ENCODE peak calls at places on chromosomes 4 and X, in ten cellular contexts. L, Z, A, S, B, H, K, R, O and J are unnamed samples.

GRCh38 chr4:116544946-116545345 is 540.4 kb downstream of the TRAM1L1 start:
- DNase-seq in L (no peak), Z (no peak), A (no peak), S (no peak), B (no peak), H (no peak), K (no peak), R (no peak), O (no peak), J (no peak)

GRCh38 chrX:95330292-95330691 is 1354.3 kb upstream of the DIAPH2 start:
- DNase-seq in L (no peak), Z (no peak), A (no peak), S (no peak), B (no peak), H (no peak), K (no peak), R (no peak), O (no peak), J (no peak)

GRCh38 chr4:61193863-61194262 is 6.3 kb upstream of the ADGRL3 start:
- DNase-seq in L (no peak), Z (no peak), A (no peak), S (no peak), B (no peak), H (no peak), K (no peak), R (no peak), O (no peak), J (no peak)

GRCh38 chrX:1661048-1661921 is 46.4 kb downstream of the ASMT start:
- DNase-seq in L (peak; percentile 12), Z (peak; percentile 28), A (peak; percentile 94), S (peak; percentile 91), B (no peak), H (peak; percentile 20), K (peak; percentile 6), R (no peak), O (no peak), J (peak; percentile 66)

GRCh38 chrX:17473021-17473420 is 98.0 kb downstream of the NHS start:
- DNase-seq in L (no peak), Z (no peak), A (no peak), S (no peak), B (no peak), H (no peak), K (no peak), R (no peak), O (no peak), J (no peak)

GRCh38 chr4:98150092-98150761 is 7.0 kb upstream of the STPG2 start:
- DNase-seq in L (no peak), Z (no peak), A (no peak), S (no peak), B (peak; percentile 44), H (no peak), K (peak; percentile 13), R (no peak), O (peak; percentile 21), J (no peak)

GRCh38 chrX:8084023-8084422 is 87.0 kb downstream of the VCX2 start:
- DNase-seq in L (peak; percentile 19), Z (no peak), A (no peak), S (no peak), B (peak; percentile 60), H (no peak), K (no peak), R (peak; percentile 52), O (no peak), J (no peak)

GRCh38 chr4:108683479-108683878 is 33.1 kb downstream of the OSTC start:
- DNase-seq in L (peak; percentile 16), Z (no peak), A (no peak), S (no peak), B (peak; percentile 44), H (no peak), K (peak; percentile 67), R (peak; percentile 43), O (peak; percentile 48), J (no peak)

GRCh38 chrX:9282325-9282724 is 182.5 kb upstream of the TBL1X start:
- DNase-seq in L (no peak), Z (no peak), A (no peak), S (no peak), B (peak; percentile 14), H (no peak), K (no peak), R (no peak), O (peak; percentile 9), J (no peak)

GRCh38 chrX:148836741-148837140 is 336.3 kb downstream of the AFF2 start:
- DNase-seq in L (no peak), Z (no peak), A (no peak), S (no peak), B (no peak), H (no peak), K (no peak), R (no peak), O (no peak), J (no peak)

GRCh38 chrX:43805579-43805978 is 76.7 kb downstream of the MAOB start:
- DNase-seq in L (no peak), Z (no peak), A (no peak), S (no peak), B (peak; percentile 5), H (no peak), K (no peak), R (no peak), O (no peak), J (no peak)

GRCh38 chr4:81758865-81759264 is 287.2 kb upstream of the RASGEF1B start:
- DNase-seq in L (no peak), Z (no peak), A (no peak), S (no peak), B (no peak), H (no peak), K (no peak), R (no peak), O (no peak), J (no peak)

GRCh38 chr4:182925298-182925738 is 8.1 kb upstream of the DCTD start:
- DNase-seq in L (peak; percentile 64), Z (peak; percentile 75), A (peak; percentile 91), S (peak; percentile 81), B (peak; percentile 80), H (peak; percentile 34), K (peak; percentile 90), R (peak; percentile 63), O (peak; percentile 63), J (peak; percentile 87)

GRCh38 chrX:106698693-106699092 is 27.8 kb upstream of the RNF128 start:
- DNase-seq in L (peak; percentile 6), Z (no peak), A (no peak), S (no peak), B (peak; percentile 49), H (no peak), K (no peak), R (peak; percentile 41), O (peak; percentile 21), J (no peak)

GRCh38 chr4:17064959-17065358 is 166.5 kb upstream of the LDB2 start:
- DNase-seq in L (no peak), Z (no peak), A (no peak), S (no peak), B (no peak), H (no peak), K (no peak), R (no peak), O (no peak), J (no peak)

GRCh38 chrX:28920554-28920953 is 333.3 kb downstream of the IL1RAPL1 start:
- DNase-seq in L (no peak), Z (no peak), A (no peak), S (no peak), B (peak; percentile 3), H (no peak), K (peak; percentile 89), R (no peak), O (no peak), J (no peak)

GRCh38 chr4:113826431-113826830 is 64.9 kb upstream of the CAMK2D start:
- DNase-seq in L (no peak), Z (no peak), A (no peak), S (no peak), B (no peak), H (no peak), K (no peak), R (no peak), O (peak; percentile 53), J (no peak)

GRCh38 chr4:88171206-88171605 is 12.8 kb upstream of the ABCG2 start:
- DNase-seq in L (no peak), Z (no peak), A (no peak), S (no peak), B (no peak), H (no peak), K (no peak), R (no peak), O (no peak), J (no peak)

GRCh38 chrX:9440116-9440844 is 24.6 kb upstream of the TBL1X start:
- DNase-seq in L (no peak), Z (no peak), A (no peak), S (no peak), B (no peak), H (no peak), K (peak; percentile 0), R (no peak), O (no peak), J (no peak)

GRCh38 chr4:10571896-10572295 is 112.7 kb downstream of the CLNK start:
- DNase-seq in L (peak; percentile 20), Z (no peak), A (no peak), S (no peak), B (no peak), H (no peak), K (no peak), R (peak; percentile 35), O (no peak), J (no peak)

GRCh38 chr4:26838055-26838842 is 22.4 kb upstream of the STIM2 start:
- DNase-seq in L (no peak), Z (no peak), A (no peak), S (no peak), B (no peak), H (no peak), K (no peak), R (no peak), O (no peak), J (no peak)

GRCh38 chr4:60133414-60133813 is 1066.7 kb upstream of the ADGRL3 start:
- DNase-seq in L (no peak), Z (no peak), A (no peak), S (no peak), B (peak; percentile 10), H (no peak), K (peak; percentile 5), R (peak; percentile 25), O (no peak), J (no peak)

GRCh38 chr4:150582101-150582565 is at the start of gene MAB21L2:
- DNase-seq in L (no peak), Z (no peak), A (no peak), S (no peak), B (peak; percentile 20), H (no peak), K (no peak), R (no peak), O (no peak), J (no peak)

GRCh38 chr4:144591401-144591800 is 54.6 kb upstream of the HHIP start:
- DNase-seq in L (peak; percentile 70), Z (peak; percentile 43), A (no peak), S (no peak), B (peak; percentile 93), H (no peak), K (peak; percentile 80), R (peak; percentile 59), O (peak; percentile 73), J (no peak)

GRCh38 chr4:41452484-41453225 is 85.3 kb upstream of the LIMCH1 start:
- DNase-seq in L (no peak), Z (no peak), A (no peak), S (no peak), B (no peak), H (no peak), K (peak; percentile 98), R (no peak), O (no peak), J (no peak)